ENCODE peak calls at places on chromosomes 1 and 21, in four cellular contexts. E, V, M and H are unnamed samples.

GRCh38 chr1:147757015-147757990 is 3.1 kb downstream of the GJA5 start:
- DNase-seq in V (no peak), M (peak; percentile 46), E (no peak), H (no peak)

GRCh38 chr1:3067671-3068399 is 1.2 kb upstream of the PRDM16 start:
- DNase-seq in E (peak; percentile 27), M (no peak), V (no peak), H (peak; percentile 52)

GRCh38 chr1:93081716-93082115 is 2.6 kb downstream of the MTF2 start:
- DNase-seq in M (peak; percentile 90), E (no peak), V (no peak), H (no peak)

GRCh38 chr1:179955731-179956130 is 1.1 kb downstream of the CEP350 start:
- DNase-seq in M (no peak), V (no peak), E (no peak), H (no peak)

GRCh38 chr1:225853441-225853840 is 28.7 kb downstream of the TMEM63A start:
- DNase-seq in M (no peak), V (no peak), E (no peak), H (no peak)

GRCh38 chr1:11318982-11319381 is 46.0 kb downstream of the UBIAD1 start:
- DNase-seq in V (no peak), M (no peak), E (no peak), H (no peak)

GRCh38 chr1:185517808-185518419 is 200.9 kb upstream of the IVNS1ABP start:
- DNase-seq in E (no peak), M (peak; percentile 29), V (no peak), H (no peak)

GRCh38 chr1:159443063-159443750 is 3.7 kb downstream of the OR10J1 start:
- DNase-seq in V (no peak), M (no peak), E (no peak), H (no peak)

GRCh38 chr1:229645296-229646050 is 19.4 kb downstream of the URB2 start:
- DNase-seq in M (no peak), E (peak; percentile 15), V (no peak), H (no peak)

GRCh38 chr21:26405735-26406361 is 167.2 kb downstream of the CYYR1 start:
- DNase-seq in M (peak; percentile 88), V (no peak), E (no peak), H (no peak)

GRCh38 chr1:37741130-37741529 is 23.8 kb downstream of the EPHA10 start:
- DNase-seq in V (no peak), M (no peak), E (no peak), H (no peak)

GRCh38 chr1:221887091-221887746 is 145.3 kb upstream of the DUSP10 start:
- DNase-seq in E (peak; percentile 54), M (peak; percentile 95), V (no peak), H (peak; percentile 82)

GRCh38 chr1:147168626-147169058 is 3.6 kb downstream of the PRKAB2 start:
- DNase-seq in E (no peak), M (peak; percentile 47), V (no peak), H (no peak)

GRCh38 chr21:30257773-30258172 is 25.0 kb downstream of the KRTAP24-1 start:
- DNase-seq in M (no peak), V (no peak), E (no peak), H (no peak)

GRCh38 chr1:201191723-201192477 is 1.3 kb downstream of the IGFN1 start:
- DNase-seq in M (peak; percentile 96), E (no peak), V (peak; percentile 24), H (no peak)

GRCh38 chr1:65459397-65459768 is 38.9 kb downstream of the LEPR start:
- DNase-seq in M (peak; percentile 65), V (no peak), E (no peak), H (no peak)

GRCh38 chr21:30058928-30059327 is 107.7 kb downstream of the CLDN17 start:
- DNase-seq in M (no peak), E (no peak), V (no peak), H (no peak)

GRCh38 chr1:58116284-58116683 is 430.2 kb downstream of the OMA1 start:
- DNase-seq in E (no peak), V (no peak), M (no peak), H (no peak)

GRCh38 chr1:84722794-84723193 is 32.5 kb upstream of the SSX2IP start:
- DNase-seq in M (no peak), V (no peak), E (no peak), H (no peak)

GRCh38 chr1:245807306-245807705 is 652.5 kb downstream of the KIF26B start:
- DNase-seq in M (no peak), E (no peak), V (no peak), H (no peak)

GRCh38 chr21:34802180-34802899 is 133.5 kb downstream of the CLIC6 start:
- DNase-seq in V (no peak), E (no peak), M (peak; percentile 60), H (no peak)

GRCh38 chr1:172637522-172637921 is 21.4 kb upstream of the FASLG start:
- DNase-seq in M (peak; percentile 97), V (peak; percentile 52), E (no peak), H (no peak)

GRCh38 chr1:185567006-185567405 is 167.2 kb upstream of the HMCN1 start:
- DNase-seq in V (peak; percentile 1), E (no peak), M (peak; percentile 73), H (no peak)

GRCh38 chr21:38472709-38473108 is 25.6 kb downstream of the ERG start:
- DNase-seq in V (no peak), E (peak; percentile 38), M (no peak), H (no peak)

GRCh38 chr1:28394136-28394535 is 24.6 kb downstream of the PHACTR4 start:
- DNase-seq in M (no peak), V (no peak), E (no peak), H (no peak)

GRCh38 chr1:54698346-54698745 is 17.3 kb upstream of the TTC4 start:
- DNase-seq in M (no peak), E (no peak), V (no peak), H (no peak)

GRCh38 chr1:22711591-22712501 is 1.2 kb downstream of the EPHB2 start:
- DNase-seq in E (no peak), M (peak; percentile 50), V (no peak), H (no peak)

GRCh38 chr1:167404161-167404888 is 114.0 kb downstream of the CD247 start:
- DNase-seq in V (no peak), M (no peak), E (no peak), H (no peak)